ENCODE peak calls at places on chromosome 3, in eight cellular contexts. O, K, Z, W, M, D, U and I are unnamed samples. For H3K27me3, the result is how much of the 10 kb centered on the place peaks cover.

GRCh38 chr3:106711650-106712049 is 665.6 kb upstream of the CCDC54 start:
- DNase-seq in U (no peak), O (peak), K (no peak), M (peak), Z (no peak), D (no peak), W (no peak), I (no peak)

GRCh38 chr3:182491571-182491970 is 301.7 kb upstream of the ATP11B start:
- DNase-seq in M (no peak), U (no peak), O (no peak), Z (no peak), K (no peak), D (no peak), W (no peak), I (no peak)

GRCh38 chr3:71152892-71153265 is 430.6 kb downstream of the FOXP1 start:
- DNase-seq in D (no peak), O (no peak), K (no peak), W (peak), U (no peak), Z (no peak), M (no peak), I (no peak)

GRCh38 chr3:4394048-4394447 is 73.0 kb downstream of the SUMF1 start:
- DNase-seq in W (no peak), K (no peak), U (no peak), M (no peak), Z (peak), O (no peak), D (no peak), I (no peak)

GRCh38 chr3:41199866-41200668 is 762 bp downstream of the CTNNB1 start:
- DNase-seq in U (peak), D (peak), O (peak), Z (peak), W (no peak), K (no peak), M (no peak), I (no peak)

GRCh38 chr3:8286749-8287148 is 214.9 kb upstream of the LMCD1 start:
- DNase-seq in U (no peak), M (no peak), W (no peak), O (no peak), K (no peak), Z (no peak), D (no peak), I (no peak)

GRCh38 chr3:162390891-162391290 is 894.3 kb downstream of the OTOL1 start:
- DNase-seq in K (peak), U (no peak), M (peak), W (no peak), Z (no peak), D (no peak), O (peak), I (no peak)

GRCh38 chr3:63370094-63370493 is 92.0 kb downstream of the SYNPR start:
- DNase-seq in M (no peak), K (no peak), O (no peak), U (no peak), D (no peak), W (no peak), Z (no peak), I (no peak)

GRCh38 chr3:54861248-54862067 is 66.4 kb downstream of the LRTM1 start:
- DNase-seq in K (no peak), U (peak), O (no peak), Z (no peak), D (no peak), W (no peak), M (no peak), I (no peak)

GRCh38 chr3:118272976-118273375 is 761.7 kb downstream of the IGSF11 start:
- DNase-seq in M (no peak), Z (no peak), U (no peak), K (no peak), D (no peak), W (no peak), O (no peak), I (no peak)

GRCh38 chr3:169218314-169218983 is 445.1 kb downstream of the MECOM start:
- DNase-seq in W (peak), K (no peak), M (no peak), Z (no peak), U (peak), O (peak), D (no peak), I (no peak)

GRCh38 chr3:197356275-197356674 is 57.9 kb upstream of the DLG1 start:
- DNase-seq in K (no peak), Z (no peak), M (no peak), O (no peak), W (no peak), U (peak), D (no peak), I (no peak)

GRCh38 chr3:134772591-134772990 is 22.5 kb upstream of the EPHB1 start:
- DNase-seq in Z (no peak), K (no peak), W (no peak), O (no peak), M (no peak), U (no peak), D (no peak), I (no peak)

GRCh38 chr3:188950006-188950405 is 221.8 kb upstream of the TPRG1 start:
- DNase-seq in O (no peak), K (no peak), U (no peak), Z (no peak), D (no peak), W (no peak), M (no peak), I (no peak)

GRCh38 chr3:44031387-44032380 is 210.0 kb upstream of the TOPAZ1 start:
- DNase-seq in U (no peak), O (no peak), D (no peak), M (no peak), K (no peak), Z (no peak), W (no peak), I (no peak)

GRCh38 chr3:197499427-197499826 is 56.3 kb downstream of the BDH1 start:
- DNase-seq in W (peak), K (no peak), Z (no peak), D (no peak), O (peak), M (no peak), U (no peak), I (no peak)

GRCh38 chr3:50519471-50520089 is 16.1 kb upstream of the CACNA2D2 start:
- DNase-seq in D (peak), O (peak), U (peak), Z (peak), W (peak), M (no peak), K (no peak), I (peak)

GRCh38 chr3:121786485-121786884 is 36.9 kb upstream of the GOLGB1 start:
- DNase-seq in Z (no peak), U (no peak), D (no peak), K (peak), O (no peak), W (no peak), M (no peak), I (no peak)

DNA sequence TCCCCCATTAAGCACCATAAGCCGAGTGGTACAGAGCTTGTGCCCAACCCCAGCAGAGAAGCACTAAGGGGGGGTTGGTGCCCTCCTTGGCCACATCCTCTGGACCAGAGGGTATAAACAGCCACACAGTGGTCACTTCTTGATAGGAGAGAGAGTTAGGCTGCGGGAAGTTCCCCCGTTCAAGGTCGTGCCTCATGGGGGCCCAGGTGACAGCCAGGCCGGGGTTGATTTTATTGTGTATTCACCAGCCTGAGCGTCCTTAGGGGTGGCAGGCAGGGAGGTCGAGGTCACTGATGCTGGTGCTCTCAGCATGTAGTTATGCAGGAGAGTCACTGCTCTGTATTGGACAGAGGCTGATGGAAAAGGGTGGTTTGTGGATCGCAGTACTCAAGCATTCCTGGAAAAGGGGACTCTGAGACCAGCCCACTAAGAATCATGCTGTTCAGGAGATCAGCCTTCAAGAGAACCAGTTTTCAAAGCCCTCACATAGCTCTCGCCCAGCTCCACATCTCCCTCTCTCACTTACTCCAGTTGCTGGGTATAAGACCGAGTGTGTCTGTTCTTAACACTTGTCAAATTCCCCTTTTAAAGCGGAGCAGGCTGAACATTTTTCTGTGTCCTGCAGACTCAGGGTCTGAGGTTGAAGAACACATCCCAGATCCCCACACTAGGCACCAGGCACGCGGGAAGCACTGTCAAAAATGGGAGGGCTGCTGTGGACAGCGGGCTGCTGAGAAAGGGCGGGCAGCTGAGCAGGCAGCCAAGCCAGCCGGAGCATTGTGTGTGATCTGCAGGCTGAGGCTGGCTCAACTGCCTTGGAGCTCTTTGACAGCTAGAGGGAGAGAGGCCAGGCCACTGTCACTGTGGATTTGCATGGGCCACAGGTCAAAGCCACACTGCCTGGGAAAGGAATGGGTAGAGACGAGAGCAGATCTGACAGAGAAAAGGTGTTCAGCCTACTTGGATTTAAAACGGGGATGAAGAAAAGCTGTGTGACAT is 279.3 kb upstream of the LRRFIP2 start:
- DNase-seq in O (no peak), M (no peak), D (peak), W (peak), Z (no peak), K (no peak), U (peak), I (no peak)
- H3K27me3 ChIP-seq in O (under half), M (under half), D (under half), W (half or more), Z (under half), K (half or more), U (under half), I (under half)

GRCh38 chr3:128489860-128490649 is 2.9 kb downstream of the GATA2 start:
- DNase-seq in Z (no peak), U (peak), O (peak), W (peak), D (peak), K (no peak), M (no peak), I (no peak)
- H3K27me3 ChIP-seq in Z (half or more), U (under half), O (half or more), W (under half), D (half or more), K (under half), M (under half), I (under half)

GRCh38 chr3:87053548-87053947 is 62.6 kb upstream of the VGLL3 start:
- DNase-seq in D (no peak), Z (no peak), W (no peak), M (no peak), O (no peak), K (no peak), U (no peak), I (no peak)
- H3K27me3 ChIP-seq in D (under half), Z (under half), W (under half), M (under half), O (under half), K (under half), U (under half), I (under half)

GRCh38 chr3:15152166-15152565 is 53.2 kb upstream of the RBSN start:
- DNase-seq in U (no peak), Z (no peak), M (no peak), K (no peak), D (no peak), O (no peak), W (no peak), I (peak)

GRCh38 chr3:15155840-15156360 is 50.1 kb upstream of the CAPN7 start:
- DNase-seq in Z (no peak), O (no peak), D (no peak), W (no peak), U (no peak), M (no peak), K (no peak), I (no peak)

GRCh38 chr3:15154326-15154725 is 51.7 kb upstream of the CAPN7 start:
- DNase-seq in O (no peak), D (no peak), K (no peak), W (no peak), Z (no peak), M (no peak), U (no peak), I (no peak)

GRCh38 chr3:15151166-15151565 is 52.2 kb upstream of the RBSN start:
- DNase-seq in O (no peak), K (no peak), M (no peak), D (no peak), Z (no peak), W (no peak), U (no peak), I (no peak)

GRCh38 chr3:15153103-15153502 is 52.9 kb upstream of the CAPN7 start:
- DNase-seq in U (no peak), W (no peak), O (no peak), D (no peak), K (no peak), Z (no peak), M (no peak), I (no peak)
- H3K27me3 ChIP-seq in U (under half), W (under half), O (under half), D (under half), K (under half), Z (under half), M (under half), I (under half)

DNA sequence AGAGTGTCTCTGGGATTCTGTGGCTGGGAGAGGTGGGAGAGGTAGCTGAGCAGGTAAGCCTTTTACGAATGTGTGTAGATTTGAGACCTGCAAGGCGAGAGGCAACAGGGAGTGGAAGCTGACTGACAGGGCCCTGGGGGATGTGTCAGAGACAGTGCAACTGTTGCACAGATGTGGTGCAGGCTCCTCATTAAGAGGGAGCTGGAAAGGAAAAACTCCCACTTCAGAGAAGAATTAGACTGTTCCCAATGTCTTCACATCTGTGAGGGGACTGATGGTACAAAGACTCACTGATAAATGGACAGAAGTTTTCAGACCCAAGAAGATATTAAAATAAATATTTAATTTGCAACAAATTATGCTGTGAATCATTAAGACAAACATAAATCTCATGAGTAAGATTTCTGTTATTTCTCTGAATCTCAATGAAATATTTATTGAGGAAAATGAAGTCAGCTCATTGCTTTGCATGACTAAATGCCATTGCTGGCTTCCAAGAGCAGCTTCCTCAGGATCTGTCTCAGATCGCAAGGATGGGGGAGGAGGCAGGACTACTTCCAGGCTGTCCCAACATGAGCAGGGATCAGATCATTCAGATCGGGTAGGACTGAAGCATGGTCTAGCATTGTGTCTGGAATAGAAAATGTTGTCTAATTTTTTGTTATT is 127.3 kb upstream of the ROPN1 start:
- DNase-seq in U (no peak), W (no peak), D (no peak), O (no peak), M (peak), Z (no peak), K (peak), I (no peak)
- H3K27me3 ChIP-seq in U (under half), W (under half), D (under half), O (under half), M (under half), Z (under half), K (under half), I (under half)

DNA sequence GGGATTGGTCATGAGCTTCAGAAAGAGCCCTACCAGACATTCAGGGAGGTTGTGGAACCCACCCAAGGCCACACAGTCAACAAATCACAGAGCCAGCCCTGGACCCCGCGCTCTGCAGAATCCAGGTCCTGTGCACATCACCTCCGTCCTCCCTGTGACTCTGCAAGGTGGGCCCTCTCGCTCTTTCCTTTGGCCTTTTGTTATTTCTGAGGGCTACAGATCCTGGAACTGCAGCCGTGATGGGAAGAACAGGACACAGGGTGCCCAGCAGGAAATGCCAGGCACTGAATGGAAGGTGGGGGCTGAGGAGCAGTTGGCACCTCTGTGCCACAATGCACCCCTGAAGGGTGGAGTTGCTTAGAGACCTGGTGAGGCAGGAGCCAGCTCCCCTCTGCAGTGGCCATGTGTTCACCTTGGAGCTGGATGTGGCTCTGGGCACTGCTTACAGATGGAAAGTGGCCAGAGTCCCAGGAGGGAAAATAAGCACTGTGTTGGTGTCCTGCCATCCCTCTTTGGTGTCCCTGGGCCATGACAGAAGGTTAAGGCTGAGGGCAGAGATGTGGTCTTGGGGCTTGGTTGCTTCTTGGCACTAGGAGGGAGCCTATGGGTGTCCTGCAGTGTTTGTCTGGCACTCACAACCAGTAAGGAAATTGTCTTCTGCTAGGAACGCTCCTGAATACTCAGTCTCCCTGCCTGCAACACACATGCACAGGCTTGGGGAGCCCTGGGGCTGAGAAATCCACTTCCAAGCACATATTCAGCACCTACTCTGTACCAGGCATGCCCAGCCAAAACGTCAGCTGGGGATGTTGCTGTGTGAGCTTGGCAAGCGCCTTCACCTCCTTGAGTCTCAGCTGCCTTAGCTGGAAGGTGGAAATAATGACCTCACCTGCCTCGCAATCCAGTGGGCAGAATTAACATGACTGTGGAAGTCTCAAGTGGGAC is 98.0 kb upstream of the SLC6A6 start:
- DNase-seq in W (no peak), K (no peak), U (no peak), O (no peak), D (no peak), Z (no peak), M (no peak), I (no peak)
- H3K27me3 ChIP-seq in W (under half), K (under half), U (under half), O (under half), D (under half), Z (under half), M (under half), I (under half)

GRCh38 chr3:147387550-147388394 is 18.6 kb downstream of the ZIC4 start:
- DNase-seq in U (no peak), K (no peak), Z (no peak), W (no peak), O (no peak), D (no peak), M (no peak), I (no peak)
- H3K27me3 ChIP-seq in U (under half), K (half or more), Z (under half), W (under half), O (half or more), D (half or more), M (under half), I (under half)

GRCh38 chr3:146159616-146160232 is 1.3 kb downstream of the PLOD2 start:
- DNase-seq in M (no peak), K (no peak), D (no peak), Z (no peak), W (no peak), O (no peak), U (no peak), I (no peak)

GRCh38 chr3:146157325-146158060 is 3.5 kb downstream of the PLOD2 start:
- DNase-seq in O (no peak), K (no peak), U (no peak), D (no peak), Z (no peak), M (no peak), W (no peak), I (no peak)

GRCh38 chr3:146160233-146160963 is 586 bp downstream of the PLOD2 start:
- DNase-seq in W (peak), U (peak), K (no peak), Z (peak), O (peak), D (peak), M (no peak), I (no peak)

GRCh38 chr3:146160964-146161724 is at the start of gene PLOD2:
- DNase-seq in O (peak), M (peak), W (peak), Z (no peak), U (peak), K (no peak), D (peak), I (peak)

GRCh38 chr3:146159037-146159436 is 1.9 kb downstream of the PLOD2 start:
- DNase-seq in O (no peak), U (no peak), D (no peak), M (no peak), K (no peak), W (no peak), Z (no peak), I (no peak)
- H3K27me3 ChIP-seq in O (under half), U (under half), D (under half), M (under half), K (under half), W (under half), Z (under half), I (under half)